ENCODE peak calls at places on chromosomes 2 and 18, in four cellular contexts. One of them, this sample, is unnamed.

GRCh38 chr2:23542390-23542789 is 157.4 kb downstream of the KLHL29 start:
- DNase-seq in H1: no peak
- DNase-seq in WTC11: no peak
- DNase-seq in SK-N-SH: no peak
- DNase-seq in this sample: no peak

GRCh38 chr18:70998490-70998889 is 709.6 kb downstream of the SOCS6 start:
- DNase-seq in WTC11: no peak
- DNase-seq in H1: no peak
- DNase-seq in SK-N-SH: no peak
- DNase-seq in this sample: no peak

GRCh38 chr2:89849731-89850130 is 1158.3 kb downstream of the RPIA start:
- DNase-seq in H1: no peak
- DNase-seq in WTC11: no peak
- DNase-seq in SK-N-SH: no peak
- DNase-seq in this sample: no peak

GRCh38 chr2:150526827-150527226 is 39.4 kb upstream of the RND3 start:
- DNase-seq in SK-N-SH: no peak
- DNase-seq in H1: no peak
- DNase-seq in WTC11: no peak
- DNase-seq in this sample: no peak

GRCh38 chr18:46720521-46720920 is 36.3 kb downstream of the ST8SIA5 start:
- DNase-seq in WTC11: no peak
- DNase-seq in SK-N-SH: no peak
- DNase-seq in H1: no peak
- DNase-seq in this sample: no peak

GRCh38 chr18:48036641-48037421 is 106.4 kb upstream of the SMAD2 start:
- DNase-seq in H1: no peak
- DNase-seq in WTC11: no peak
- DNase-seq in SK-N-SH: peak; percentile 65
- DNase-seq in this sample: no peak

GRCh38 chr2:137654046-137654445 is 310.2 kb upstream of the HNMT start:
- DNase-seq in SK-N-SH: no peak
- DNase-seq in H1: no peak
- DNase-seq in WTC11: no peak
- DNase-seq in this sample: no peak

GRCh38 chr2:191304939-191305875 is 60.0 kb downstream of the MYO1B start:
- DNase-seq in WTC11: no peak
- DNase-seq in SK-N-SH: no peak
- DNase-seq in H1: no peak
- DNase-seq in this sample: no peak

GRCh38 chr2:49043405-49043982 is 110.8 kb downstream of the FSHR start:
- DNase-seq in H1: no peak
- DNase-seq in SK-N-SH: no peak
- DNase-seq in WTC11: no peak
- DNase-seq in this sample: no peak

GRCh38 chr2:218344755-218345417 is 11.8 kb upstream of the CATIP start:
- DNase-seq in H1: no peak
- DNase-seq in SK-N-SH: no peak
- DNase-seq in WTC11: no peak
- DNase-seq in this sample: no peak

GRCh38 chr2:162063899-162064298 is 10.1 kb downstream of the DPP4 start:
- DNase-seq in H1: no peak
- DNase-seq in WTC11: no peak
- DNase-seq in SK-N-SH: no peak
- DNase-seq in this sample: no peak

GRCh38 chr2:171793691-171794678 is 100.1 kb downstream of the SLC25A12 start:
- DNase-seq in WTC11: no peak
- DNase-seq in H1: no peak
- DNase-seq in SK-N-SH: no peak
- DNase-seq in this sample: no peak

GRCh38 chr2:30768708-30769580 is 38.3 kb downstream of the CAPN13 start:
- DNase-seq in H1: no peak
- DNase-seq in SK-N-SH: no peak
- DNase-seq in WTC11: no peak
- DNase-seq in this sample: no peak

GRCh38 chr18:25633563-25633962 is 281.6 kb upstream of the ZNF521 start:
- DNase-seq in H1: no peak
- DNase-seq in WTC11: no peak
- DNase-seq in SK-N-SH: no peak
- DNase-seq in this sample: no peak

GRCh38 chr18:53385889-53386288 is 838.6 kb downstream of the MBD2 start:
- DNase-seq in H1: no peak
- DNase-seq in SK-N-SH: no peak
- DNase-seq in WTC11: no peak
- DNase-seq in this sample: no peak

GRCh38 chr2:178101321-178102079 is 10.7 kb upstream of the RBM45 start:
- DNase-seq in SK-N-SH: no peak
- DNase-seq in WTC11: no peak
- DNase-seq in H1: no peak
- DNase-seq in this sample: no peak

GRCh38 chr18:29501952-29502351 is 1325.0 kb upstream of the CDH2 start:
- DNase-seq in WTC11: no peak
- DNase-seq in H1: no peak
- DNase-seq in SK-N-SH: no peak
- DNase-seq in this sample: no peak

GRCh38 chr18:74683573-74683972 is 85.9 kb downstream of the ZNF407 start:
- DNase-seq in SK-N-SH: no peak
- DNase-seq in H1: no peak
- DNase-seq in WTC11: no peak
- DNase-seq in this sample: no peak

GRCh38 chr2:47520825-47521665 is 118.1 kb downstream of the MSH2 start:
- DNase-seq in WTC11: peak; percentile 62
- DNase-seq in H1: peak; percentile 61
- DNase-seq in SK-N-SH: peak; percentile 96
- DNase-seq in this sample: no peak

GRCh38 chr2:138175066-138175465 is 210.8 kb downstream of the HNMT start:
- DNase-seq in SK-N-SH: no peak
- DNase-seq in H1: no peak
- DNase-seq in WTC11: no peak
- DNase-seq in this sample: no peak

GRCh38 chr2:113195923-113196501 is 22.2 kb downstream of the PSD4 start:
- DNase-seq in WTC11: no peak
- DNase-seq in H1: no peak
- DNase-seq in SK-N-SH: no peak
- DNase-seq in this sample: no peak

GRCh38 chr2:190186238-190186637 is 123.7 kb upstream of the MSTN start:
- DNase-seq in SK-N-SH: no peak
- DNase-seq in WTC11: no peak
- DNase-seq in H1: no peak
- DNase-seq in this sample: no peak

GRCh38 chr2:191783416-191783815 is 63.5 kb downstream of the CAVIN2 start:
- DNase-seq in WTC11: no peak
- DNase-seq in SK-N-SH: no peak
- DNase-seq in H1: no peak
- DNase-seq in this sample: no peak

GRCh38 chr2:17643031-17643615 is 102.6 kb downstream of the VSNL1 start:
- DNase-seq in H1: peak; percentile 36
- DNase-seq in WTC11: no peak
- DNase-seq in SK-N-SH: no peak
- DNase-seq in this sample: peak; percentile 81

GRCh38 chr2:26018184-26018716 is 15.6 kb upstream of the RAB10 start:
- DNase-seq in SK-N-SH: peak; percentile 52
- DNase-seq in H1: peak; percentile 53
- DNase-seq in WTC11: peak; percentile 47
- DNase-seq in this sample: peak; percentile 86

GRCh38 chr2:48508461-48509124 is 21.4 kb upstream of the STON1 start:
- DNase-seq in WTC11: no peak
- DNase-seq in SK-N-SH: no peak
- DNase-seq in H1: no peak
- DNase-seq in this sample: peak; percentile 75

GRCh38 chr18:22191986-22192385 is 22.6 kb downstream of the GATA6 start:
- DNase-seq in SK-N-SH: no peak
- DNase-seq in H1: no peak
- DNase-seq in WTC11: no peak
- DNase-seq in this sample: no peak

GRCh38 chr2:219369447-219369861 is 18.3 kb downstream of the DNPEP start:
- DNase-seq in WTC11: no peak
- DNase-seq in SK-N-SH: no peak
- DNase-seq in H1: no peak
- DNase-seq in this sample: no peak

GRCh38 chr2:150190546-150190945 is 296.9 kb downstream of the RND3 start:
- DNase-seq in WTC11: no peak
- DNase-seq in H1: no peak
- DNase-seq in SK-N-SH: no peak
- DNase-seq in this sample: no peak

GRCh38 chr18:53567935-53568574 is 656.4 kb downstream of the MBD2 start:
- DNase-seq in SK-N-SH: peak; percentile 39
- DNase-seq in WTC11: no peak
- DNase-seq in H1: peak; percentile 45
- DNase-seq in this sample: no peak

GRCh38 chr18:53909668-53910067 is 314.8 kb downstream of the MBD2 start:
- DNase-seq in SK-N-SH: peak; percentile 12
- DNase-seq in WTC11: peak; percentile 36
- DNase-seq in H1: peak; percentile 49
- DNase-seq in this sample: peak; percentile 7

GRCh38 chr2:86396304-86396785 is 44.8 kb upstream of the KDM3A start:
- DNase-seq in H1: no peak
- DNase-seq in SK-N-SH: no peak
- DNase-seq in WTC11: peak; percentile 33
- DNase-seq in this sample: peak; percentile 24

GRCh38 chr2:145197944-145198343 is 678.0 kb upstream of the ZEB2 start:
- DNase-seq in H1: no peak
- DNase-seq in WTC11: no peak
- DNase-seq in SK-N-SH: no peak
- DNase-seq in this sample: no peak

GRCh38 chr2:216590780-216591179 is 42.4 kb upstream of the IGFBP2 start:
- DNase-seq in WTC11: peak; percentile 26
- DNase-seq in SK-N-SH: peak; percentile 30
- DNase-seq in H1: no peak
- DNase-seq in this sample: no peak
- TF ChIP-seq TEAD4 in WTC11: no peak
- TF ChIP-seq TEAD4 in SK-N-SH: no peak
- TF ChIP-seq TEAD4 in H1: no peak
- TF ChIP-seq TEAD4 in this sample: no peak

GRCh38 chr2:239306274-239307220 is 94.3 kb downstream of the HDAC4 start:
- DNase-seq in WTC11: no peak
- DNase-seq in H1: no peak
- DNase-seq in SK-N-SH: no peak
- DNase-seq in this sample: no peak
- TF ChIP-seq TEAD4 in WTC11: no peak
- TF ChIP-seq TEAD4 in H1: no peak
- TF ChIP-seq TEAD4 in SK-N-SH: no peak
- TF ChIP-seq TEAD4 in this sample: no peak

GRCh38 chr18:34222396-34223163 is 2.1 kb downstream of the NOL4 start:
- DNase-seq in SK-N-SH: peak; percentile 64
- DNase-seq in WTC11: peak; percentile 63
- DNase-seq in H1: peak; percentile 83
- DNase-seq in this sample: no peak
- TF ChIP-seq TEAD4 in SK-N-SH: no peak
- TF ChIP-seq TEAD4 in WTC11: no peak
- TF ChIP-seq TEAD4 in H1: no peak
- TF ChIP-seq TEAD4 in this sample: no peak

GRCh38 chr2:105596522-105596921 is 148.2 kb upstream of the NCK2 start:
- DNase-seq in H1: no peak
- DNase-seq in WTC11: no peak
- DNase-seq in SK-N-SH: no peak
- DNase-seq in this sample: no peak

GRCh38 chr2:105597831-105598293 is 146.8 kb upstream of the NCK2 start:
- DNase-seq in H1: no peak
- DNase-seq in WTC11: no peak
- DNase-seq in SK-N-SH: peak; percentile 35
- DNase-seq in this sample: no peak

GRCh38 chr2:105593221-105593967 is 151.3 kb upstream of the NCK2 start:
- DNase-seq in WTC11: peak; percentile 39
- DNase-seq in H1: no peak
- DNase-seq in SK-N-SH: no peak
- DNase-seq in this sample: no peak

GRCh38 chr2:105597011-105597830 is 147.5 kb upstream of the NCK2 start:
- DNase-seq in SK-N-SH: no peak
- DNase-seq in WTC11: no peak
- DNase-seq in H1: no peak
- DNase-seq in this sample: no peak

GRCh38 chr2:105595536-105595935 is 149.2 kb upstream of the NCK2 start:
- DNase-seq in WTC11: no peak
- DNase-seq in H1: no peak
- DNase-seq in SK-N-SH: no peak
- DNase-seq in this sample: no peak
- TF ChIP-seq TEAD4 in WTC11: no peak
- TF ChIP-seq TEAD4 in H1: no peak
- TF ChIP-seq TEAD4 in SK-N-SH: no peak
- TF ChIP-seq TEAD4 in this sample: no peak

DNA sequence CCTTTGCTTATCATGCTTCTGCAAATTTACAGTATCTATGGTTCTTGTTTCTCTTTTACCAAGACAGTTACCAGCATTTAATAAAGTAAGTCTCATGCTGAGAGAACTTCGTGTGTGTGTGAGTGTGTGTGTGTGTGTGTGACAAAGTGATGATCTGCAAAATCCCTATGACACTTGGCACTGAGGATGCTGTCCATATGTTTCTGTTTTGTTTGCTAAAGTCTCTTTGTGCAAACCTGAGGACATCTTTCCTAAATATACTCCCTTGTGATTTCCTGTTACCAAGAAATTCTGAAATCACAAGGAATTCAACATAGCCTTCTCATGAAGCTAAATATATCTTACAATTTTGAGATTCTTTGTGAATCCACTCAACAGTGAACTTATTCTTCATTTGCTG is 1359.6 kb upstream of the NRXN1 start:
- DNase-seq in WTC11: no peak
- DNase-seq in SK-N-SH: no peak
- DNase-seq in H1: no peak
- DNase-seq in this sample: no peak
- TF ChIP-seq TEAD4 in WTC11: no peak
- TF ChIP-seq TEAD4 in SK-N-SH: no peak
- TF ChIP-seq TEAD4 in H1: no peak
- TF ChIP-seq TEAD4 in this sample: no peak

GRCh38 chr2:213644926-213645325 is 360.7 kb downstream of the SPAG16 start:
- DNase-seq in WTC11: no peak
- DNase-seq in H1: no peak
- DNase-seq in SK-N-SH: no peak
- DNase-seq in this sample: no peak

GRCh38 chr2:213640742-213641425 is 356.6 kb downstream of the SPAG16 start:
- DNase-seq in SK-N-SH: no peak
- DNase-seq in H1: no peak
- DNase-seq in WTC11: no peak
- DNase-seq in this sample: no peak
- TF ChIP-seq TEAD4 in SK-N-SH: no peak
- TF ChIP-seq TEAD4 in H1: no peak
- TF ChIP-seq TEAD4 in WTC11: no peak
- TF ChIP-seq TEAD4 in this sample: no peak

DNA sequence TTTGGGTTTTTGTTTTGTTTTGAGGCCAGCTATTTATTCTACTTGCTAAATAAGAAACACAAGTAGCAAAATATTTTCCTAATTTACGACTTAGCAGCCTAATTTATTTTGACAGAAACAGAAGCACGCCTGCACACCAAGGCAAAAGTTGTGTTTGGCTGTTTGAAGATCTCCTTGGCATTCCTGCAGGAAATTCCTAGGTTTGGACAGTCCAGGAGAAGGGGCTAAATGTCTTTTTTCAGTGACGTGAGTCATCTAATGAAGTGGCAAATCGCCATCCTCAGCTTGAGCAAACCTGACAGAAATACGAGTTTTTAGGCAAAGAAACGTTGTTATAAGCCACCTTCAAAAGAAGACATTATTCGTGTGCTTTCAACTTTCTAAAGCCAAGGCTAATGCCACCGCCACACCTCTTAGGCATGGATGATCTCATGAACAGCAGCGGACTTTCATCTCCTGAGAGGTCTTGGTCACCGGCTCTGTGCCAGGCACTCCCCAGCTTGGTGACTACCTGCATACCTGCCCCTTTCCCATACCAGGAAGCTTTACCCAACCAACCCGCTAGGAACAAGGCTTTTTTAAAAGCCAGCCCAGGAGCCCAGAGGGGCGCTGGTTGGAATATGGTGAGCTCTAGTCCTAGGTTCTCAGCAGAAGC is 30.9 kb downstream of the STK39 start:
- DNase-seq in H1: no peak
- DNase-seq in SK-N-SH: no peak
- DNase-seq in WTC11: no peak
- DNase-seq in this sample: no peak
- TF ChIP-seq TEAD4 in H1: no peak
- TF ChIP-seq TEAD4 in SK-N-SH: peak; percentile 19
- TF ChIP-seq TEAD4 in WTC11: no peak
- TF ChIP-seq TEAD4 in this sample: no peak